ENCODE peak calls at places on chromosomes 6 and 20, in eight cellular contexts. U, O, C, W, K, F, J and B are unnamed samples.
A peak's percentile ranks its signal among the peaks of the same experiment; 100 is the strongest.

GRCh38 chr6:162753775-162754174 is 26.0 kb downstream of the PACRG start:
- DNase-seq in C (no peak), J (no peak), K (no peak), F (no peak), W (no peak), O (no peak), U (no peak), B (no peak)

GRCh38 chr6:43278524-43279078 is 19.5 kb upstream of the SLC22A7 start:
- DNase-seq in W (no peak), O (no peak), J (no peak), C (no peak), K (no peak), F (no peak), U (no peak), B (no peak)

GRCh38 chr6:76612818-76613452 is 540.5 kb upstream of the IMPG1 start:
- DNase-seq in C (no peak), J (no peak), O (no peak), W (no peak), F (no peak), U (no peak), K (no peak), B (no peak)

GRCh38 chr6:30954631-30955366 is 14.0 kb downstream of the MUCL3 start:
- DNase-seq in W (no peak), F (no peak), U (no peak), C (no peak), K (no peak), J (no peak), O (no peak), B (no peak)

GRCh38 chr6:25180630-25181375 is 98.4 kb upstream of the CARMIL1 start:
- DNase-seq in W (no peak), C (no peak), O (no peak), U (no peak), F (no peak), J (no peak), K (no peak), B (no peak)

GRCh38 chr6:156029296-156029985 is 573.8 kb upstream of the NOX3 start:
- DNase-seq in K (no peak), J (no peak), O (no peak), W (no peak), U (no peak), C (no peak), F (no peak), B (no peak)

GRCh38 chr6:116615937-116616756 is at the start of gene RSPH4A:
- DNase-seq in K (peak; percentile 57), J (peak; percentile 93), W (peak; percentile 79), C (peak; percentile 84), U (peak; percentile 82), O (peak; percentile 61), F (peak; percentile 85), B (peak; percentile 83)

GRCh38 chr6:111912904-111913303 is 39.7 kb upstream of the FYN start:
- DNase-seq in K (no peak), F (no peak), O (no peak), J (no peak), W (no peak), C (no peak), U (no peak), B (no peak)

GRCh38 chr6:4039348-4039747 is 39.6 kb downstream of the FAM217A start:
- DNase-seq in F (no peak), O (no peak), U (no peak), C (no peak), W (no peak), K (no peak), J (no peak), B (no peak)

GRCh38 chr6:163122365-163122764 is 292.2 kb upstream of the QKI start:
- DNase-seq in U (no peak), C (no peak), F (no peak), W (no peak), K (no peak), O (no peak), J (no peak), B (no peak)

GRCh38 chr20:3661060-3661820 is 2.0 kb downstream of the GFRA4 start:
- DNase-seq in U (no peak), W (no peak), O (no peak), K (no peak), F (no peak), C (no peak), J (no peak), B (no peak)

GRCh38 chr20:53598140-53599038 is 4.8 kb upstream of the ZNF217 start:
- DNase-seq in J (no peak), O (peak; percentile 40), W (no peak), U (no peak), K (no peak), F (peak; percentile 13), C (no peak), B (peak; percentile 65)

GRCh38 chr6:142395266-142395665 is 93.5 kb downstream of the ADGRG6 start:
- DNase-seq in K (no peak), U (no peak), C (no peak), O (no peak), F (no peak), J (no peak), W (no peak), B (no peak)

GRCh38 chr6:113187671-113188070 is 669.5 kb upstream of the MARCKS start:
- DNase-seq in J (no peak), K (no peak), F (no peak), U (no peak), C (no peak), O (no peak), W (no peak), B (no peak)

GRCh38 chr20:16100111-16100510 is 473.1 kb downstream of the KIF16B start:
- DNase-seq in K (no peak), W (no peak), U (no peak), C (no peak), F (no peak), J (no peak), O (no peak), B (no peak)

DNA sequence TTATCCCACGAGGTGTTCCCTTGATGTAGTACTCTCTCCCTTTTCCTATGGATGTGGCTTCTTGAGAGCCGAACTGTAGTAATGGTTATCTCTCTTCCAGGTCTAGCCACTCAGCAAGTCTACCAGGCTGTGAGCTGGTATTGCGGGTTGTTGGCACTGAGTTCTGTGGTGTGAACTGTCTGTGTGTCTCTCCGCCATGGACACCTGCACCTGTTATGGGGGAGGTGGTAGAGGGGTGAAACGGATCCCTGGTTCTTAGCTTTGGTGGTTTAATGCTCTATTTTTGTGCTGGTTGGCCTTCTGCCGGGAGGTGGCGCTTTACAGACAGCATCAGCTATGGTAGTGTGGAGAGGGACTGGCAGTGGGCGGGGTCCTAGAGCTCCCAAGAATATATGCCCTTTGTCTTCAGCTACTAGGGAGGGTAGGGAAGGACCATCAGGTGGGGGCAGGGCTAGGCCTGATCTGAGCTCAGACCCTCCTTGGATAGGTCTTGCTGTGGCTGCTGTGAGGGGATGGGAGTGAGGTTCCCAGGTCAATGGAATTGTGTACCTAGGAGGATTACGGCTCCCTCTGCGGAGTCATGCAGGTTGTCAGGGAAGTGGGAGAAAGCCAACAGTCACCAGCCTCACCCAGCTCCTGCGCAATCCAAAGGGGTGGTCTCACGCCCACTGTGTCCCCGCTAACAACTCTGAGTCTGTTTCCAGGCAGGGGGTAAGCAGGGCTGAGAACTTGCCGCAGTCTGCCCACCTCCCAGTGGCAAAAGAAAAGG is 154.2 kb downstream of the CCDC170 start:
- DNase-seq in C (peak; percentile 61), U (no peak), F (no peak), W (no peak), O (no peak), J (no peak), K (no peak), B (no peak)
- TF ChIP-seq CTCF in C (peak; percentile 72), U (no peak), F (no peak), W (peak; percentile 10), O (no peak), J (no peak), K (peak; percentile 17), B (peak; percentile 30)

GRCh38 chr6:5395719-5396118 is 134.4 kb downstream of the FARS2 start:
- DNase-seq in C (no peak), U (no peak), J (no peak), F (no peak), K (no peak), W (no peak), O (no peak), B (no peak)
- TF ChIP-seq CTCF in C (no peak), U (no peak), J (no peak), F (peak; percentile 30), K (no peak), W (peak; percentile 1), O (no peak), B (no peak)

GRCh38 chr6:73811706-73812105 is 115.7 kb downstream of the CD109 start:
- DNase-seq in W (no peak), J (no peak), F (no peak), K (no peak), U (no peak), C (no peak), O (no peak), B (no peak)
- TF ChIP-seq CTCF in W (no peak), J (no peak), F (no peak), K (no peak), U (no peak), C (no peak), O (no peak), B (no peak)

DNA sequence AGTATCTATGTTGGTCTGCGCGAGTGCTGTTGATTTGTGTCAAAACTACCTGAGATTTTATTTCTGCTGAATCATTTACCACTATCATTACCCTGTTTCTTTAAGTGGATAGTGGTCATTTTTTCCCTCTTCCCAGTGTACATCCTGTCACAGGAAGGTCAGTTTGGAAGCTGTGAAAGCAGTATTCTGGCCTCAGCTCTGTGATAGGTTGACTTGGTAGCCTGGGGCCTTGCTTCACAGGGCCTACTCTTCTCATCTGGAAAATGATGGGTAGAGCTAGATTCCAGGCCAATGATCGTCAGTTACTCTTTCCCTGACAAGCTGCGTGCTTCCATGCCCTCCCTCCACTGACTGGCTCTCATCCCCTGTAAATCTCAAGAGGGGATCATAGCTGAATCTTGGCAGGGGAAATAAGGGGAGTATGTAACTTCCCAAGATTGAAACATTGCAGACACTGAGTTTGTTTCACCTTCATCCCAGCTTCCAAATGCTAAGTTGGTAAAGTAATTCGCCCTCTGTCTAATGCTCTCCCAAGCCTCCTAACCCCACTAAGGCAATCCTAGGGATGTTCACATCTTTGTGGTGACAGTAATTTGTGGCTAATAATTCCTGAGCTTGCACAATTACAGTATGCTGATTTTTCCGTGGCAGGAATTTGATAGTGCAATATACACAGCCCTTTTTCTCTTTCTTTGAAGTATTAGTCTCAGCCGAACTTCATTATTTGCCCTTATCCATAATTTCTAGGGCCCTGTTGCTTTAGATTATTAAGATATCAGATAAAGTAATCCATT is 51.1 kb downstream of the VAPB start:
- DNase-seq in J (no peak), C (no peak), U (no peak), K (no peak), O (no peak), F (no peak), W (no peak), B (no peak)
- TF ChIP-seq CTCF in J (no peak), C (no peak), U (no peak), K (no peak), O (no peak), F (no peak), W (no peak), B (no peak)